ENCODE peak calls at places on chromosomes 1 and 21, in five cellular contexts. A is left ventricle myocardium inferior, M is body of pancreas, J is tibial artery, O is WTC11. R is an unnamed sample.

GRCh38 chr1:16111771-16112557 is 38.5 kb upstream of the FAM131C start:
- DNase-seq in A (no peak), J (peak; percentile 57), O (no peak), M (no peak), R (no peak)

GRCh38 chr1:31372961-31373896 is at the start of gene FABP3:
- DNase-seq in A (peak; percentile 87), M (peak; percentile 70), J (peak; percentile 80), O (peak; percentile 95), R (peak; percentile 30)

GRCh38 chr1:37765937-37766664 is 1.2 kb upstream of the EPHA10 start:
- DNase-seq in O (peak; percentile 57), M (no peak), A (no peak), J (no peak), R (peak; percentile 45)

GRCh38 chr21:28334407-28334806 is 658.3 kb downstream of the LTN1 start:
- DNase-seq in M (no peak), O (no peak), J (no peak), A (no peak), R (no peak)

GRCh38 chr1:157978547-157979403 is 14.7 kb upstream of the KIRREL1 start:
- DNase-seq in O (peak; percentile 78), M (no peak), J (no peak), A (no peak), R (no peak)

GRCh38 chr1:214552174-214552608 is 789 bp upstream of the PTPN14 start:
- DNase-seq in O (peak; percentile 77), A (peak; percentile 57), M (peak; percentile 72), J (peak; percentile 65), R (no peak)

GRCh38 chr1:151326619-151327222 is 495 bp downstream of the PI4KB start:
- DNase-seq in A (peak; percentile 47), O (no peak), M (peak; percentile 38), J (peak; percentile 61), R (peak; percentile 20)

GRCh38 chr1:156414440-156415064 is 45.5 kb downstream of the RHBG start:
- DNase-seq in A (no peak), O (peak; percentile 74), J (no peak), M (no peak), R (no peak)

GRCh38 chr1:206734499-206735142 is 36.0 kb upstream of the IL19 start:
- DNase-seq in M (peak; percentile 67), O (peak; percentile 87), A (no peak), J (no peak), R (peak; percentile 79)

GRCh38 chr21:35614412-35614901 is 445.9 kb downstream of the SETD4 start:
- DNase-seq in M (no peak), O (no peak), A (no peak), J (no peak), R (no peak)

GRCh38 chr1:21853130-21853424 is 41.0 kb downstream of the LDLRAD2 start:
- DNase-seq in A (no peak), J (no peak), M (no peak), O (no peak), R (no peak)

GRCh38 chr1:116489231-116489697 is 81.6 kb downstream of the CD58 start:
- DNase-seq in M (peak; percentile 54), A (no peak), J (no peak), O (no peak), R (no peak)

GRCh38 chr1:45508295-45509151 is 8.4 kb downstream of the MMACHC start:
- DNase-seq in O (no peak), A (no peak), M (no peak), J (no peak), R (no peak)

GRCh38 chr1:62384276-62385005 is 52.4 kb upstream of the USP1 start:
- DNase-seq in O (no peak), J (no peak), A (no peak), M (peak; percentile 22), R (peak; percentile 71)

GRCh38 chr1:184141481-184141880 is 90.0 kb downstream of the TSEN15 start:
- DNase-seq in A (no peak), O (no peak), M (no peak), J (no peak), R (no peak)
- TF ChIP-seq CTCF in A (no peak), O (no peak), M (no peak), J (no peak), R (no peak)

DNA sequence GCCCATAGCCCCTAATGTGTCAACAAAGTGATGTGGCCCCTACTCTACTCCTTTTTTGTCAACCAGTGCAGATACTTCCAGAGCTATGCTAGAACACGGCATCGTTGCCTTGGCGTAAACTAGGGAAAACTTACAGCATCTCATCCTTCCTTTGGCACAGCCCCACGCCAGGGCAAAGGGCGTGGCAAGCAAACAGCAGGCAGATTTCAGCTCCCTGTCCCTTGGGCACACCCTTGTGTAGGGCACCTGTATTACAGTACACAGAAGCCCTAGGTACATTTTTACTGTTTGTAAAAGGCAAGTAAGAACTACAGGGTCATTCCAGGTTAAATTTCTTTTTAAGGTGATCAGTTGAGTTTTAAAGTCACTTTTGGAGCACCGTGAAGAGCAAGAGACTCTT is 29.3 kb downstream of the PRDX6 start:
- DNase-seq in J (no peak), A (no peak), M (peak; percentile 70), O (peak; percentile 49), R (no peak)
- TF ChIP-seq CTCF in J (no peak), A (no peak), M (peak; percentile 88), O (peak; percentile 27), R (peak; percentile 8)

GRCh38 chr1:166676981-166677380 is 162.3 kb upstream of the POGK start:
- DNase-seq in O (no peak), A (no peak), M (no peak), J (no peak), R (no peak)
- TF ChIP-seq CTCF in O (no peak), A (no peak), M (no peak), J (no peak), R (no peak)

GRCh38 chr1:114956570-114956969 is 73.1 kb upstream of the TSHB start:
- DNase-seq in M (no peak), A (no peak), J (no peak), O (peak; percentile 42), R (no peak)
- TF ChIP-seq CTCF in M (peak; percentile 12), A (peak; percentile 41), J (no peak), O (peak; percentile 36), R (peak; percentile 26)

GRCh38 chr1:63569917-63570316 is 23.3 kb upstream of the PGM1 start:
- DNase-seq in A (no peak), M (no peak), J (no peak), O (no peak), R (no peak)

DNA sequence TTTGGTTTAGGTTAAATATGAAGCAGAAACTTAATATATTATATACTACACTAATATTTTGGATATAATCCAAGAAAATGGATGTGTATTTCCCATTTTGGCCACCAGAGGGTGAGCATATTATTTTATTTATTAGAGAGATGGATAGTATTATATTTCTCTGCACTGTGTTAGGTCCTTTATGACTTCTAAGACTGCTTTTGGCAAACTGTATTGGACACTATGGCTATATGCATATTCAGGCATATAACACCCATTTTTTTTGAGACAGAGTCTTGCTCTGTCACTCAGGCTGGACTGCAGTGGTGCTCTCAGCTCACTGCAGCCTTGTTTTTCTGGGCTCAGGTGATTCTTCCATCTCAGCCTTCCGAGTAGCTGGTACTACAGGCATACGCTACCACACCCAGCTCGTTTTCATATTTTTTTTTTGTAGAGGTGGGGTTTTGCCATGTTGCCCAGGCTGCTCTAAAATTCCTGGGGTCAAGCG is 17.8 kb upstream of the PGM1 start:
- DNase-seq in O (no peak), A (no peak), M (no peak), J (no peak), R (no peak)
- TF ChIP-seq CTCF in O (peak; percentile 89), A (peak; percentile 83), M (peak; percentile 65), J (peak; percentile 83), R (no peak)

DNA sequence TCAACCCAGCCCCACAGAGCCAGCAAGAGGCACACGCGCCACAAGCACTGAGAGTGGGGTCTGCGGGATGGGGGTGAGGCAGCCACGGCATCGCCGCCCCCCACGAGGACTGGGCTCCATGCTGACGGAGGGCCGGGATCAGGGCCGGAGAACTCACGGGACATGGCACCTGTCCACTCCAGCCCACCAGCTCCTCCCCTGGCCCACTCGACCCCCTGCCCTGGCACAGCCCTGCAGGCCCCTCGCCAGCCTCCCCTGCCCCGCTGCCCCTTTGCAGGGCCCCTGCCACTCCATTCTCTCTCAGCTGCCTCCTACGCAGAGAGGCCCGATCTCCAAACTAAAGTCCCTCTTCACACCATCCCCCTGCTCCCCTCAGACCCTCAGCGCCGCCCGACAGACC is 134.0 kb downstream of the NPHP4 start:
- DNase-seq in A (no peak), J (no peak), O (no peak), M (no peak), R (no peak)
- TF ChIP-seq CTCF in A (no peak), J (no peak), O (no peak), M (no peak), R (no peak)

GRCh38 chr1:174258148-174258550 is 98.8 kb downstream of the RABGAP1L start:
- DNase-seq in O (peak; percentile 45), M (peak; percentile 43), A (no peak), J (no peak), R (peak; percentile 64)
- TF ChIP-seq CTCF in O (peak; percentile 35), M (peak; percentile 60), A (peak; percentile 64), J (peak; percentile 39), R (peak; percentile 65)

R was measured in BE2C.